ENCODE peak calls at places on chromosomes 2 and 18, in ten cellular contexts. One of them, this sample, is unnamed.
A peak's percentile ranks its signal among the peaks of the same experiment; 100 is the strongest.

GRCh38 chr2:190701586-190701985 is 52.7 kb downstream of the NAB1 start:
- DNase-seq in endothelial cell of umbilical vein: no peak
- DNase-seq in cardiac muscle cell: no peak
- DNase-seq in Peyer's patch: no peak
- DNase-seq in CD8-positive, alpha-beta T cell: no peak
- DNase-seq in PC-9: no peak
- DNase-seq in cardiac fibroblast: no peak
- DNase-seq in AG09309: no peak
- DNase-seq in colonic mucosa: no peak
- DNase-seq in spleen: no peak
- DNase-seq in this sample: no peak

GRCh38 chr18:48166971-48167370 is 236.5 kb upstream of the SMAD2 start:
- DNase-seq in cardiac muscle cell: no peak
- DNase-seq in AG09309: no peak
- DNase-seq in PC-9: no peak
- DNase-seq in endothelial cell of umbilical vein: no peak
- DNase-seq in CD8-positive, alpha-beta T cell: no peak
- DNase-seq in colonic mucosa: peak; percentile 74
- DNase-seq in Peyer's patch: no peak
- DNase-seq in cardiac fibroblast: no peak
- DNase-seq in spleen: peak; percentile 84
- DNase-seq in this sample: no peak

GRCh38 chr2:189178726-189179606 is 595 bp downstream of the COL5A2 start:
- DNase-seq in cardiac fibroblast: peak; percentile 84
- DNase-seq in colonic mucosa: no peak
- DNase-seq in spleen: no peak
- DNase-seq in AG09309: no peak
- DNase-seq in CD8-positive, alpha-beta T cell: no peak
- DNase-seq in PC-9: no peak
- DNase-seq in cardiac muscle cell: peak; percentile 56
- DNase-seq in endothelial cell of umbilical vein: peak; percentile 78
- DNase-seq in Peyer's patch: no peak
- DNase-seq in this sample: peak; percentile 87

GRCh38 chr2:28895189-28895893 is 874 bp downstream of the WDR43 start:
- DNase-seq in Peyer's patch: no peak
- DNase-seq in AG09309: no peak
- DNase-seq in spleen: no peak
- DNase-seq in cardiac fibroblast: peak; percentile 58
- DNase-seq in PC-9: no peak
- DNase-seq in endothelial cell of umbilical vein: peak; percentile 31
- DNase-seq in CD8-positive, alpha-beta T cell: no peak
- DNase-seq in colonic mucosa: peak; percentile 50
- DNase-seq in cardiac muscle cell: peak; percentile 13
- DNase-seq in this sample: peak; percentile 53

GRCh38 chr18:70464343-70465114 is 175.7 kb downstream of the SOCS6 start:
- DNase-seq in endothelial cell of umbilical vein: peak; percentile 73
- DNase-seq in Peyer's patch: peak; percentile 26
- DNase-seq in colonic mucosa: peak; percentile 81
- DNase-seq in spleen: peak; percentile 81
- DNase-seq in PC-9: peak; percentile 60
- DNase-seq in cardiac muscle cell: peak; percentile 89
- DNase-seq in AG09309: peak; percentile 14
- DNase-seq in cardiac fibroblast: peak; percentile 68
- DNase-seq in CD8-positive, alpha-beta T cell: no peak
- DNase-seq in this sample: peak; percentile 59

GRCh38 chr18:78677483-78678317 is 301.9 kb upstream of the SALL3 start:
- DNase-seq in cardiac muscle cell: no peak
- DNase-seq in Peyer's patch: no peak
- DNase-seq in colonic mucosa: no peak
- DNase-seq in PC-9: no peak
- DNase-seq in AG09309: no peak
- DNase-seq in endothelial cell of umbilical vein: no peak
- DNase-seq in cardiac fibroblast: no peak
- DNase-seq in CD8-positive, alpha-beta T cell: no peak
- DNase-seq in spleen: peak; percentile 53
- DNase-seq in this sample: no peak

GRCh38 chr2:110755494-110756078 is 23.2 kb downstream of the ACOXL start:
- DNase-seq in cardiac muscle cell: no peak
- DNase-seq in spleen: no peak
- DNase-seq in PC-9: no peak
- DNase-seq in AG09309: no peak
- DNase-seq in endothelial cell of umbilical vein: peak; percentile 30
- DNase-seq in CD8-positive, alpha-beta T cell: no peak
- DNase-seq in cardiac fibroblast: peak; percentile 37
- DNase-seq in Peyer's patch: no peak
- DNase-seq in colonic mucosa: no peak
- DNase-seq in this sample: peak; percentile 19

GRCh38 chr2:196530910-196531309 is 108.6 kb upstream of the CCDC150 start:
- DNase-seq in endothelial cell of umbilical vein: no peak
- DNase-seq in PC-9: no peak
- DNase-seq in cardiac muscle cell: no peak
- DNase-seq in spleen: no peak
- DNase-seq in colonic mucosa: no peak
- DNase-seq in Peyer's patch: no peak
- DNase-seq in AG09309: no peak
- DNase-seq in CD8-positive, alpha-beta T cell: no peak
- DNase-seq in cardiac fibroblast: no peak
- DNase-seq in this sample: no peak

GRCh38 chr2:219658861-219659260 is 31.4 kb downstream of the SLC4A3 start:
- DNase-seq in CD8-positive, alpha-beta T cell: no peak
- DNase-seq in PC-9: no peak
- DNase-seq in cardiac fibroblast: no peak
- DNase-seq in spleen: no peak
- DNase-seq in AG09309: no peak
- DNase-seq in colonic mucosa: no peak
- DNase-seq in cardiac muscle cell: no peak
- DNase-seq in endothelial cell of umbilical vein: no peak
- DNase-seq in Peyer's patch: no peak
- DNase-seq in this sample: peak; percentile 64

GRCh38 chr2:1598800-1599199 is 145.5 kb downstream of the PXDN start:
- DNase-seq in AG09309: no peak
- DNase-seq in PC-9: no peak
- DNase-seq in endothelial cell of umbilical vein: no peak
- DNase-seq in Peyer's patch: no peak
- DNase-seq in spleen: no peak
- DNase-seq in cardiac fibroblast: no peak
- DNase-seq in cardiac muscle cell: no peak
- DNase-seq in CD8-positive, alpha-beta T cell: no peak
- DNase-seq in colonic mucosa: no peak
- DNase-seq in this sample: no peak

GRCh38 chr18:8949206-8949605 is 153.3 kb upstream of the NDUFV2 start:
- DNase-seq in CD8-positive, alpha-beta T cell: no peak
- DNase-seq in spleen: no peak
- DNase-seq in PC-9: no peak
- DNase-seq in Peyer's patch: no peak
- DNase-seq in endothelial cell of umbilical vein: no peak
- DNase-seq in colonic mucosa: no peak
- DNase-seq in cardiac muscle cell: no peak
- DNase-seq in AG09309: no peak
- DNase-seq in cardiac fibroblast: no peak
- DNase-seq in this sample: peak; percentile 48

GRCh38 chr18:13440277-13441248 is 222.0 kb downstream of the LDLRAD4 start:
- DNase-seq in colonic mucosa: no peak
- DNase-seq in cardiac fibroblast: no peak
- DNase-seq in cardiac muscle cell: no peak
- DNase-seq in AG09309: no peak
- DNase-seq in spleen: no peak
- DNase-seq in CD8-positive, alpha-beta T cell: no peak
- DNase-seq in PC-9: no peak
- DNase-seq in Peyer's patch: no peak
- DNase-seq in endothelial cell of umbilical vein: no peak
- DNase-seq in this sample: no peak
- H3K4me3 ChIP-seq in colonic mucosa: no peak overlapping the region
- H3K4me3 ChIP-seq in cardiac fibroblast: no peak overlapping the region
- H3K4me3 ChIP-seq in cardiac muscle cell: no peak overlapping the region
- H3K4me3 ChIP-seq in AG09309: no peak overlapping the region
- H3K4me3 ChIP-seq in spleen: no peak overlapping the region
- H3K4me3 ChIP-seq in CD8-positive, alpha-beta T cell: no peak overlapping the region
- H3K4me3 ChIP-seq in PC-9: no peak overlapping the region
- H3K4me3 ChIP-seq in Peyer's patch: no peak overlapping the region
- H3K4me3 ChIP-seq in endothelial cell of umbilical vein: no peak overlapping the region
- H3K4me3 ChIP-seq in this sample: no peak overlapping the region

GRCh38 chr18:51135795-51136194 is 61.7 kb downstream of the MEX3C start:
- DNase-seq in spleen: no peak
- DNase-seq in colonic mucosa: no peak
- DNase-seq in cardiac muscle cell: no peak
- DNase-seq in cardiac fibroblast: no peak
- DNase-seq in PC-9: no peak
- DNase-seq in endothelial cell of umbilical vein: no peak
- DNase-seq in CD8-positive, alpha-beta T cell: no peak
- DNase-seq in AG09309: no peak
- DNase-seq in Peyer's patch: no peak
- DNase-seq in this sample: no peak
- TF ChIP-seq CTCF in spleen: no peak
- TF ChIP-seq CTCF in colonic mucosa: no peak
- TF ChIP-seq CTCF in cardiac muscle cell: peak; percentile 35
- TF ChIP-seq CTCF in cardiac fibroblast: no peak
- TF ChIP-seq CTCF in PC-9: peak; percentile 34
- TF ChIP-seq CTCF in endothelial cell of umbilical vein: no peak
- TF ChIP-seq CTCF in CD8-positive, alpha-beta T cell: peak; percentile 16
- TF ChIP-seq CTCF in AG09309: peak; percentile 24
- TF ChIP-seq CTCF in Peyer's patch: no peak
- TF ChIP-seq CTCF in this sample: no peak

DNA sequence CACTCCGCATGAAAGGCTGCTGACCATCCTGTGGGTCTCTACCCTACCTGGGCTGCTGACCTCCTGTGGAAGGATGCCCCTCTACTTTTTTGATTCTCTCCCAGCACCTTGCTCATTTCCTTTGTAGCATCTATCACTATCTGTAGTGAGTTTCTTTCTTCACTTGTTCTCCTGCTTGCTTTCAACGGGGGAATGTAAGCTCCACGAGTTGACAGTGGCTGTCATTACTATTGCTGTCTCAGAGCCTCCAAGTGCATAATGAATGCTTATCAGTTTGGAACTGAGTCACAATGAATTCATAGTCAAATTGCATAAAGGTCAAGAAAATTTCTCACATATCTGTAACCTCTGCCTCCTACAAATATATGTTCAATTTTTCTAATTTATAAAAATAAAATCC is 477.7 kb downstream of the PLCL1 start:
- DNase-seq in Peyer's patch: no peak
- DNase-seq in CD8-positive, alpha-beta T cell: no peak
- DNase-seq in spleen: no peak
- DNase-seq in cardiac muscle cell: no peak
- DNase-seq in AG09309: no peak
- DNase-seq in endothelial cell of umbilical vein: no peak
- DNase-seq in cardiac fibroblast: no peak
- DNase-seq in PC-9: no peak
- DNase-seq in colonic mucosa: no peak
- DNase-seq in this sample: no peak
- H3K4me3 ChIP-seq in Peyer's patch: no peak overlapping the region
- H3K4me3 ChIP-seq in CD8-positive, alpha-beta T cell: no peak overlapping the region
- H3K4me3 ChIP-seq in spleen: no peak overlapping the region
- H3K4me3 ChIP-seq in cardiac muscle cell: no peak overlapping the region
- H3K4me3 ChIP-seq in AG09309: no peak overlapping the region
- H3K4me3 ChIP-seq in endothelial cell of umbilical vein: no peak overlapping the region
- H3K4me3 ChIP-seq in cardiac fibroblast: no peak overlapping the region
- H3K4me3 ChIP-seq in PC-9: no peak overlapping the region
- H3K4me3 ChIP-seq in colonic mucosa: no peak overlapping the region
- H3K4me3 ChIP-seq in this sample: no peak overlapping the region

GRCh38 chr2:237600205-237600846 is 9.8 kb upstream of the RAB17 start:
- DNase-seq in spleen: no peak
- DNase-seq in AG09309: peak; percentile 66
- DNase-seq in colonic mucosa: no peak
- DNase-seq in cardiac muscle cell: no peak
- DNase-seq in Peyer's patch: no peak
- DNase-seq in CD8-positive, alpha-beta T cell: no peak
- DNase-seq in endothelial cell of umbilical vein: peak; percentile 53
- DNase-seq in PC-9: no peak
- DNase-seq in cardiac fibroblast: peak; percentile 79
- DNase-seq in this sample: peak; percentile 66
- TF ChIP-seq CTCF in spleen: no peak
- TF ChIP-seq CTCF in AG09309: peak; percentile 54
- TF ChIP-seq CTCF in colonic mucosa: no peak
- TF ChIP-seq CTCF in cardiac muscle cell: peak; percentile 45
- TF ChIP-seq CTCF in Peyer's patch: no peak
- TF ChIP-seq CTCF in CD8-positive, alpha-beta T cell: no peak
- TF ChIP-seq CTCF in endothelial cell of umbilical vein: no peak
- TF ChIP-seq CTCF in PC-9: no peak
- TF ChIP-seq CTCF in cardiac fibroblast: peak; percentile 38
- TF ChIP-seq CTCF in this sample: peak; percentile 36

GRCh38 chr2:128644156-128644555 is 325.5 kb upstream of the HS6ST1 start:
- DNase-seq in colonic mucosa: no peak
- DNase-seq in CD8-positive, alpha-beta T cell: no peak
- DNase-seq in AG09309: no peak
- DNase-seq in cardiac muscle cell: no peak
- DNase-seq in spleen: peak; percentile 25
- DNase-seq in cardiac fibroblast: no peak
- DNase-seq in Peyer's patch: no peak
- DNase-seq in endothelial cell of umbilical vein: no peak
- DNase-seq in PC-9: no peak
- DNase-seq in this sample: no peak

GRCh38 chr2:128642316-128642715 is 323.6 kb upstream of the HS6ST1 start:
- DNase-seq in PC-9: no peak
- DNase-seq in cardiac muscle cell: no peak
- DNase-seq in colonic mucosa: no peak
- DNase-seq in endothelial cell of umbilical vein: no peak
- DNase-seq in CD8-positive, alpha-beta T cell: no peak
- DNase-seq in cardiac fibroblast: no peak
- DNase-seq in AG09309: no peak
- DNase-seq in spleen: peak; percentile 51
- DNase-seq in Peyer's patch: no peak
- DNase-seq in this sample: no peak

GRCh38 chr2:128644745-128645256 is 326.1 kb upstream of the HS6ST1 start:
- DNase-seq in PC-9: no peak
- DNase-seq in AG09309: no peak
- DNase-seq in CD8-positive, alpha-beta T cell: no peak
- DNase-seq in Peyer's patch: no peak
- DNase-seq in colonic mucosa: no peak
- DNase-seq in spleen: peak; percentile 34
- DNase-seq in endothelial cell of umbilical vein: no peak
- DNase-seq in cardiac fibroblast: no peak
- DNase-seq in cardiac muscle cell: peak; percentile 32
- DNase-seq in this sample: no peak

GRCh38 chr2:128642801-128643200 is 324.1 kb upstream of the HS6ST1 start:
- DNase-seq in colonic mucosa: no peak
- DNase-seq in CD8-positive, alpha-beta T cell: no peak
- DNase-seq in cardiac fibroblast: no peak
- DNase-seq in Peyer's patch: no peak
- DNase-seq in PC-9: no peak
- DNase-seq in cardiac muscle cell: no peak
- DNase-seq in endothelial cell of umbilical vein: no peak
- DNase-seq in AG09309: no peak
- DNase-seq in spleen: peak; percentile 24
- DNase-seq in this sample: no peak

GRCh38 chr2:128643221-128644065 is 324.8 kb upstream of the HS6ST1 start:
- DNase-seq in PC-9: no peak
- DNase-seq in Peyer's patch: no peak
- DNase-seq in cardiac muscle cell: no peak
- DNase-seq in cardiac fibroblast: no peak
- DNase-seq in CD8-positive, alpha-beta T cell: no peak
- DNase-seq in colonic mucosa: no peak
- DNase-seq in AG09309: no peak
- DNase-seq in endothelial cell of umbilical vein: no peak
- DNase-seq in spleen: peak; percentile 30
- DNase-seq in this sample: no peak
- H3K4me3 ChIP-seq in PC-9: no peak overlapping the region
- H3K4me3 ChIP-seq in Peyer's patch: no peak overlapping the region
- H3K4me3 ChIP-seq in cardiac muscle cell: no peak overlapping the region
- H3K4me3 ChIP-seq in cardiac fibroblast: no peak overlapping the region
- H3K4me3 ChIP-seq in CD8-positive, alpha-beta T cell: no peak overlapping the region
- H3K4me3 ChIP-seq in colonic mucosa: no peak overlapping the region
- H3K4me3 ChIP-seq in AG09309: no peak overlapping the region
- H3K4me3 ChIP-seq in endothelial cell of umbilical vein: no peak overlapping the region
- H3K4me3 ChIP-seq in spleen: no peak overlapping the region
- H3K4me3 ChIP-seq in this sample: no peak overlapping the region

This sample was measured in fibroblast of mammary gland.